ENCODE peak calls at places on chromosomes 11 and 22, in ten cellular contexts. P is lung, T is uterus, J is SJCRH30, X is kidney, N is sigmoid colon, M is body of pancreas, O is Peyer's patch, C is cardiac muscle cell, V is PC-9. W is an unnamed sample. For H3K4me1, the result is how much of the 10 kb centered on the place peaks cover.

GRCh38 chr11:14677146-14677545 is 33.5 kb downstream of the PDE3B start:
- DNase-seq in P (no peak), T (no peak), J (no peak), X (no peak), N (no peak), M (no peak), O (no peak), C (no peak), V (no peak), W (no peak)

GRCh38 chr11:45041556-45041955 is 90.9 kb upstream of the TP53I11 start:
- DNase-seq in P (no peak), T (no peak), J (no peak), X (no peak), N (no peak), M (no peak), O (no peak), C (no peak), V (no peak), W (no peak)

GRCh38 chr11:124294697-124295096 is 19.1 kb downstream of the OR8D1 start:
- DNase-seq in P (no peak), T (no peak), J (no peak), X (no peak), N (no peak), M (no peak), O (no peak), C (no peak), V (no peak), W (no peak)

GRCh38 chr11:113908107-113908506 is 3.5 kb downstream of the HTR3B start:
- DNase-seq in P (no peak), T (no peak), J (no peak), X (no peak), N (no peak), M (no peak), O (no peak), C (no peak), V (no peak), W (no peak)

GRCh38 chr22:27345681-27346080 is 455.9 kb downstream of the MN1 start:
- DNase-seq in P (peak), T (no peak), J (no peak), X (no peak), N (no peak), M (no peak), O (no peak), C (peak), V (no peak), W (no peak)

GRCh38 chr11:69746140-69746539 is 29.0 kb downstream of the FGF4 start:
- DNase-seq in P (no peak), T (no peak), J (no peak), X (no peak), N (no peak), M (no peak), O (no peak), C (no peak), V (no peak), W (no peak)

GRCh38 chr22:24115247-24116207 is 65.8 kb upstream of the SUSD2 start:
- DNase-seq in P (no peak), T (no peak), J (no peak), X (no peak), N (no peak), M (no peak), O (no peak), C (no peak), V (no peak), W (peak)

GRCh38 chr11:13098067-13098466 is 89.0 kb downstream of the RASSF10 start:
- DNase-seq in P (no peak), T (no peak), J (peak), X (no peak), N (no peak), M (no peak), O (no peak), C (no peak), V (peak), W (peak)

GRCh38 chr11:132064987-132065620 is 694.7 kb downstream of the NTM start:
- DNase-seq in P (no peak), T (no peak), J (peak), X (no peak), N (no peak), M (no peak), O (no peak), C (no peak), V (no peak), W (no peak)

GRCh38 chr11:2674681-2675131 is 25.1 kb downstream of the KCNQ1OT1 start:
- DNase-seq in P (no peak), T (peak), J (no peak), X (peak), N (peak), M (peak), O (no peak), C (no peak), V (no peak), W (no peak)

GRCh38 chr11:36009469-36009868 is 65.6 kb downstream of the LDLRAD3 start:
- DNase-seq in P (no peak), T (no peak), J (no peak), X (no peak), N (no peak), M (no peak), O (no peak), C (no peak), V (peak), W (no peak)

GRCh38 chr11:61345170-61345610 is 12.2 kb downstream of the TKFC start:
- DNase-seq in P (no peak), T (no peak), J (peak), X (no peak), N (no peak), M (no peak), O (no peak), C (no peak), V (no peak), W (no peak)

GRCh38 chr11:66363805-66364535 is 7.6 kb downstream of the SLC29A2 start:
- DNase-seq in P (peak), T (no peak), J (peak), X (no peak), N (no peak), M (peak), O (peak), C (no peak), V (no peak), W (peak)

GRCh38 chr11:85941380-85941973 is 86.3 kb downstream of the CCDC83 start:
- DNase-seq in P (peak), T (peak), J (peak), X (no peak), N (peak), M (peak), O (no peak), C (peak), V (no peak), W (peak)

GRCh38 chr11:68014966-68015447 is 4.9 kb downstream of the ALDH3B1 start:
- DNase-seq in P (no peak), T (no peak), J (no peak), X (no peak), N (no peak), M (no peak), O (no peak), C (no peak), V (no peak), W (no peak)
- H3K4me3 ChIP-seq in P (no peak), T (no peak), J (no peak), X (no peak), N (no peak), M (no peak), O (peak), C (no peak), V (peak), W (no peak)

DNA sequence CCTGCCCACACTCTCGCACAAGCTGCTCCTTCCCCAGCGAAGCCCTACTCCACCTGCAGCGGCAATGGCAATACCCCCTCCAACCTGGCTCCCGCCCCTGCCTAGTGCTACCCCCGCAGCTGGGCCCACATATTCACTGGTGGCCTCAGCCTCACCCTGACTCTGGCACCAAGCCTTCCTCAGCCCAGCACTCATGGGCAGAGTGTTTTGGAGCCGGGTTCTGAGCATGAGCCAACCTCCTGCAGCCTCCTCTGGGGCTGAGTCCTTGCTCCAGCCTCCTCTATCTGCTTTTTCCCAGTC is 47.6 kb downstream of the PDE2A start:
- DNase-seq in P (no peak), T (no peak), J (no peak), X (no peak), N (no peak), M (no peak), O (no peak), C (no peak), V (no peak), W (no peak)
- H3K27ac ChIP-seq in P (peak), T (peak), J (no peak), X (no peak), N (peak), M (peak), O (peak), C (no peak), V (no peak), W (peak)

GRCh38 chr22:46099740-46100139 is 50.6 kb upstream of the PPARA start:
- DNase-seq in P (no peak), T (no peak), J (no peak), X (no peak), N (no peak), M (no peak), O (no peak), C (no peak), V (no peak), W (no peak)
- H3K4me1 ChIP-seq in P (under half), T (under half), J (under half), X (under half), N (half or more), M (half or more), O (under half), C (under half), V (under half), W (under half)

DNA sequence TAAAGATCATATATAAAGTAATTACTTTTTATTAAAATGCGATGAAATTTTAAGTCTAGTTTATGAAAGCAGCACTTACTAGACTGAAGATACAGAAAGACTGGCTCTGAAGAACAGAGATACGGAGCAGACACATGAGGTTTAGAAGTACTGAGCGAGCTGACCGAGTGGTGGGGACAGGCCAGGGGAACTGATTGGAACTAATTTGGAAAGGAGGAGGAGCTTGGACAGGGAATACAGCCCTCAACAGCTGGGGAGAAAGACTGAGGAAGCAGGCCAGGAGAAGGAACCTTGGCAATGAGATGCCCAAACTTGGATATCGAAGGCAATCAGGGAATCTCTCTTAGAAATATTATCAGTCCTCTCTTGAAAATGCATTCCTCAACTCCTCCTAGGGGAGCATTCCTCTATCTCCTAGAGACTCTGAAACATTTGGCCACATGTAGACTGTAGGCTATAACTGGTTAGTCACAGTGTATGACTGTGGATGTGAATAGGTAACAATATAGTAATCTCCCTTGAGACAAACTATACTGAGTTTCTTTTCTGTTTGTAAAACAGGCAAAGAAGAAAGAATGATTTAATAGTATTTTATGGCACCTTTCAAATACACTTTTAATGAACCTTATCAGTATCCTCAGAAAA is 284.6 kb downstream of the GUCY1A2 start:
- DNase-seq in P (no peak), T (no peak), J (no peak), X (no peak), N (no peak), M (no peak), O (no peak), C (no peak), V (no peak), W (no peak)
- H3K4me3 ChIP-seq in P (no peak), T (no peak), J (no peak), X (no peak), N (no peak), M (no peak), O (no peak), C (no peak), V (no peak), W (no peak)

GRCh38 chr22:37193629-37194191 is 5.7 kb upstream of the C1QTNF6 start:
- DNase-seq in P (no peak), T (peak), J (no peak), X (peak), N (peak), M (no peak), O (no peak), C (no peak), V (no peak), W (peak)
- H3K27ac ChIP-seq in P (no peak), T (peak), J (no peak), X (peak), N (peak), M (peak), O (peak), C (no peak), V (no peak), W (peak)

GRCh38 chr11:86988351-86988881 is 33.2 kb upstream of the FZD4 start:
- DNase-seq in P (no peak), T (no peak), J (no peak), X (no peak), N (no peak), M (no peak), O (no peak), C (no peak), V (peak), W (no peak)
- H3K4me1 ChIP-seq in P (under half), T (under half), J (under half), X (under half), N (under half), M (under half), O (under half), C (under half), V (under half), W (under half)

GRCh38 chr11:28107726-28108618 is at the start of the genes KIF18A and METTL15:
- DNase-seq in P (peak), T (peak), J (peak), X (peak), N (peak), M (peak), O (peak), C (peak), V (peak), W (peak)

GRCh38 chr11:28110839-28111235 is 2.6 kb downstream of the METTL15 start:
- DNase-seq in P (no peak), T (no peak), J (no peak), X (no peak), N (no peak), M (no peak), O (no peak), C (no peak), V (peak), W (peak)

GRCh38 chr11:28107331-28107725 is 628 bp downstream of the KIF18A start:
- DNase-seq in P (no peak), T (no peak), J (peak), X (no peak), N (no peak), M (no peak), O (peak), C (peak), V (no peak), W (no peak)

GRCh38 chr11:28110108-28110838 is 2.1 kb downstream of the METTL15 start:
- DNase-seq in P (peak), T (peak), J (peak), X (peak), N (peak), M (peak), O (peak), C (peak), V (peak), W (peak)

GRCh38 chr11:28108909-28109308 is 721 bp downstream of the METTL15 start:
- DNase-seq in P (no peak), T (no peak), J (no peak), X (no peak), N (no peak), M (no peak), O (no peak), C (no peak), V (peak), W (no peak)
- H3K4me3 ChIP-seq in P (no peak), T (no peak), J (peak), X (peak), N (peak), M (no peak), O (peak), C (peak), V (peak), W (no peak)